ENCODE peak calls at places on chromosomes 16 and 17, in six cellular contexts. Y is fibroblast of the conjunctiva; W is prostate gland; A is skeletal muscle cell; T is NCI-H2171 treated with DMSO at 0.1 percent for 48 hours; K is activated CD4-positive, alpha-beta T cell treated with anti-CD3 and anti-CD28 coated beads, Interleukin-2, amount 10 ng/mL, durations not matched to agents 7 days and 5 days. U is an unnamed sample.

GRCh38 chr16:66324785-66325184 is 41.7 kb upstream of the CDH5 start:
- DNase-seq in W (no peak), A (no peak), Y (no peak), K (no peak), T (peak), U (no peak)

GRCh38 chr16:72091217-72091616 is 2.2 kb downstream of the TXNL4B start:
- DNase-seq in W (no peak), A (no peak), K (no peak), Y (no peak), T (no peak), U (no peak)

GRCh38 chr17:30571921-30572320 is 94.7 kb downstream of the GOSR1 start:
- DNase-seq in Y (no peak), A (no peak), T (no peak), K (no peak), W (no peak), U (no peak)

GRCh38 chr17:66523378-66524174 is 221.2 kb downstream of the PRKCA start:
- DNase-seq in K (no peak), A (no peak), W (no peak), Y (no peak), T (no peak), U (no peak)

GRCh38 chr17:60392845-60393702 is 1.1 kb upstream of the USP32 start:
- DNase-seq in Y (peak), T (peak), W (peak), K (peak), A (peak), U (no peak)

GRCh38 chr17:21823130-21823529 is 130.8 kb downstream of the KCNJ18 start:
- DNase-seq in K (no peak), W (no peak), A (no peak), T (no peak), Y (no peak), U (no peak)

GRCh38 chr17:76145231-76146052 is 4.4 kb upstream of the FOXJ1 start:
- DNase-seq in W (no peak), Y (no peak), A (no peak), K (peak), T (peak), U (peak)

GRCh38 chr17:20927586-20927985 is 115.2 kb downstream of the USP22 start:
- DNase-seq in T (no peak), Y (no peak), A (no peak), W (no peak), K (no peak), U (no peak)

GRCh38 chr16:88773812-88774291 is 11.2 kb downstream of the PIEZO1 start:
- DNase-seq in W (no peak), A (no peak), Y (peak), T (no peak), K (no peak), U (no peak)

GRCh38 chr17:41692722-41693521 is 4.2 kb downstream of the EIF1 start:
- DNase-seq in K (no peak), W (no peak), A (no peak), Y (no peak), T (no peak), U (no peak)

GRCh38 chr17:5784791-5785190 is 200.5 kb upstream of the NLRP1 start:
- DNase-seq in W (no peak), A (no peak), K (no peak), Y (no peak), T (no peak), U (no peak)

GRCh38 chr17:49845210-49845782 is 2.6 kb downstream of the TAC4 start:
- DNase-seq in A (no peak), Y (no peak), K (no peak), W (no peak), T (no peak), U (no peak)

GRCh38 chr16:86517652-86518258 is 7.4 kb downstream of the FOXF1 start:
- DNase-seq in K (peak), W (peak), A (no peak), T (peak), Y (peak), U (no peak)

GRCh38 chr17:67718325-67718941 is 697 bp downstream of the NOL11 start:
- DNase-seq in Y (no peak), A (no peak), W (no peak), T (no peak), K (peak), U (peak)

GRCh38 chr17:72946126-72946525 is 146.4 kb downstream of the SLC39A11 start:
- DNase-seq in Y (no peak), W (no peak), K (no peak), T (no peak), A (no peak), U (no peak)

GRCh38 chr17:7330099-7331015 is 1.2 kb upstream of the NEURL4 start:
- DNase-seq in Y (peak), K (peak), W (peak), A (no peak), T (peak), U (peak)

GRCh38 chr17:73872816-73873215 is 228.6 kb upstream of the SDK2 start:
- DNase-seq in W (no peak), T (no peak), A (no peak), Y (no peak), K (no peak), U (no peak)

GRCh38 chr17:79977711-79978544 is 57.7 kb downstream of the TBC1D16 start:
- DNase-seq in K (no peak), Y (no peak), A (no peak), W (no peak), T (no peak), U (no peak)

GRCh38 chr17:3512512-3513171 is 36.8 kb downstream of the ASPA start:
- DNase-seq in W (no peak), A (no peak), K (no peak), T (no peak), Y (peak), U (no peak)

GRCh38 chr17:52276609-52277008 is 118.1 kb upstream of the CA10 start:
- DNase-seq in A (no peak), K (no peak), W (no peak), Y (no peak), T (no peak), U (no peak)

GRCh38 chr16:11121909-11122692 is 133.9 kb downstream of the SOCS1 start:
- DNase-seq in A (no peak), T (no peak), K (no peak), W (no peak), Y (no peak), U (no peak)

GRCh38 chr17:79023180-79023705 is 726 bp upstream of the C1QTNF1 start:
- DNase-seq in T (no peak), W (no peak), K (no peak), Y (no peak), A (no peak), U (no peak)

GRCh38 chr16:3023415-3023668 is 400 bp downstream of the HCFC1R1 start:
- DNase-seq in Y (peak), K (no peak), T (peak), A (peak), W (no peak), U (peak)

GRCh38 chr17:78294776-78295175 is 63.3 kb downstream of the TMEM235 start:
- DNase-seq in Y (no peak), A (peak), T (no peak), K (no peak), W (no peak), U (no peak)

GRCh38 chr16:8493885-8494487 is 96.3 kb downstream of the TMEM114 start:
- DNase-seq in A (no peak), T (no peak), W (no peak), Y (no peak), K (no peak), U (no peak)

GRCh38 chr16:65306722-65307121 is 184.9 kb upstream of the CDH11 start:
- DNase-seq in T (no peak), A (no peak), W (no peak), Y (no peak), K (no peak), U (no peak)

GRCh38 chr17:80705988-80706387 is 161.3 kb downstream of the RPTOR start:
- DNase-seq in Y (no peak), W (no peak), K (no peak), A (no peak), T (no peak), U (no peak)

GRCh38 chr16:82379601-82380000 is 209.6 kb upstream of the MPHOSPH6 start:
- DNase-seq in Y (no peak), A (no peak), K (no peak), W (no peak), T (peak), U (no peak)

GRCh38 chr16:57503366-57503765 is 17.1 kb upstream of the DOK4 start:
- DNase-seq in Y (no peak), T (peak), K (no peak), W (no peak), A (no peak), U (no peak)

GRCh38 chr16:22618842-22619241 is 108.2 kb downstream of the NPIPB5 start:
- DNase-seq in K (no peak), Y (no peak), W (no peak), T (no peak), A (no peak), U (no peak)

GRCh38 chr16:86070971-86071370 is 172.0 kb downstream of the IRF8 start:
- DNase-seq in A (no peak), W (no peak), Y (no peak), K (no peak), T (no peak), U (no peak)

GRCh38 chr17:80649672-80650338 is 105.2 kb downstream of the RPTOR start:
- DNase-seq in T (no peak), A (peak), Y (peak), K (peak), W (no peak), U (no peak)

GRCh38 chr17:81976332-81977210 is 858 bp upstream of the ASPSCR1 start:
- DNase-seq in W (no peak), T (peak), A (no peak), Y (no peak), K (peak), U (peak)

GRCh38 chr17:55710410-55710809 is 12.3 kb downstream of the TMEM100 start:
- DNase-seq in Y (no peak), T (peak), W (no peak), A (peak), K (no peak), U (no peak)

GRCh38 chr17:18006495-18007239 is 32.3 kb downstream of the ATPAF2 start:
- DNase-seq in T (no peak), K (no peak), W (no peak), A (no peak), Y (no peak), U (no peak)

GRCh38 chr16:89297870-89298545 is 80.5 kb downstream of the ZNF778 start:
- DNase-seq in A (no peak), Y (no peak), T (no peak), K (no peak), W (no peak), U (no peak)

GRCh38 chr16:75113046-75113491 is 3.5 kb downstream of the LDHD start:
- DNase-seq in A (no peak), Y (no peak), K (no peak), W (no peak), T (peak), U (no peak)

GRCh38 chr17:69605571-69605970 is 191.1 kb downstream of the MAP2K6 start:
- DNase-seq in Y (no peak), A (no peak), T (no peak), K (no peak), W (no peak), U (no peak)

GRCh38 chr17:9409430-9409829 is 166.2 kb downstream of the STX8 start:
- DNase-seq in K (no peak), Y (peak), W (no peak), T (no peak), A (no peak), U (no peak)

GRCh38 chr16:71648921-71649320 is 22.9 kb downstream of the MARVELD3 start:
- DNase-seq in K (no peak), Y (no peak), T (no peak), W (no peak), A (no peak), U (no peak)

U was measured in memory B cell.